ENCODE peak calls at places on chromosomes 3 and 15, in eight cellular contexts. One of them, this sample, is unnamed.

GRCh38 chr3:178672263-178672662 is 136.0 kb downstream of the KCNMB2 start:
- DNase-seq in stimulated activated naive CD8-positive, alpha-beta T cell treated with anti-CD3 and anti-CD28 coated beads, Interleukin-15, Interleukin-2, amounts not matched to agents 100 U/mL and 50 U/mL, for 24 hours: no peak
- DNase-seq in T-helper 9 cell: no peak
- DNase-seq in A172: no peak
- DNase-seq in C1 segment of cervical spinal cord: no peak
- DNase-seq in HT1080: peak
- DNase-seq in activated T-cell treated with anti-CD3 and anti-CD28 coated beads for 1 hour: no peak
- DNase-seq in thyroid gland: no peak
- DNase-seq in this sample: no peak

GRCh38 chr3:138774529-138775253 is 60.0 kb downstream of the PIK3CB start:
- DNase-seq in stimulated activated naive CD8-positive, alpha-beta T cell treated with anti-CD3 and anti-CD28 coated beads, Interleukin-15, Interleukin-2, amounts not matched to agents 100 U/mL and 50 U/mL, for 24 hours: peak
- DNase-seq in T-helper 9 cell: no peak
- DNase-seq in A172: peak
- DNase-seq in C1 segment of cervical spinal cord: no peak
- DNase-seq in HT1080: peak
- DNase-seq in activated T-cell treated with anti-CD3 and anti-CD28 coated beads for 1 hour: no peak
- DNase-seq in thyroid gland: peak
- DNase-seq in this sample: no peak

GRCh38 chr3:188165596-188165995 is 11.6 kb downstream of the LPP start:
- DNase-seq in stimulated activated naive CD8-positive, alpha-beta T cell treated with anti-CD3 and anti-CD28 coated beads, Interleukin-15, Interleukin-2, amounts not matched to agents 100 U/mL and 50 U/mL, for 24 hours: peak
- DNase-seq in T-helper 9 cell: no peak
- DNase-seq in A172: no peak
- DNase-seq in C1 segment of cervical spinal cord: no peak
- DNase-seq in HT1080: no peak
- DNase-seq in activated T-cell treated with anti-CD3 and anti-CD28 coated beads for 1 hour: no peak
- DNase-seq in thyroid gland: no peak
- DNase-seq in this sample: no peak

GRCh38 chr3:23474580-23475357 is 271.6 kb downstream of the UBE2E2 start:
- DNase-seq in stimulated activated naive CD8-positive, alpha-beta T cell treated with anti-CD3 and anti-CD28 coated beads, Interleukin-15, Interleukin-2, amounts not matched to agents 100 U/mL and 50 U/mL, for 24 hours: no peak
- DNase-seq in T-helper 9 cell: no peak
- DNase-seq in A172: peak
- DNase-seq in C1 segment of cervical spinal cord: no peak
- DNase-seq in HT1080: peak
- DNase-seq in activated T-cell treated with anti-CD3 and anti-CD28 coated beads for 1 hour: no peak
- DNase-seq in thyroid gland: no peak
- DNase-seq in this sample: no peak

GRCh38 chr3:69740103-69741021 is 1.1 kb downstream of the MITF start:
- DNase-seq in stimulated activated naive CD8-positive, alpha-beta T cell treated with anti-CD3 and anti-CD28 coated beads, Interleukin-15, Interleukin-2, amounts not matched to agents 100 U/mL and 50 U/mL, for 24 hours: no peak
- DNase-seq in T-helper 9 cell: no peak
- DNase-seq in A172: no peak
- DNase-seq in C1 segment of cervical spinal cord: no peak
- DNase-seq in HT1080: no peak
- DNase-seq in activated T-cell treated with anti-CD3 and anti-CD28 coated beads for 1 hour: no peak
- DNase-seq in thyroid gland: peak
- DNase-seq in this sample: no peak

GRCh38 chr3:135452881-135453280 is 512.6 kb upstream of the PPP2R3A start:
- DNase-seq in stimulated activated naive CD8-positive, alpha-beta T cell treated with anti-CD3 and anti-CD28 coated beads, Interleukin-15, Interleukin-2, amounts not matched to agents 100 U/mL and 50 U/mL, for 24 hours: no peak
- DNase-seq in T-helper 9 cell: no peak
- DNase-seq in A172: no peak
- DNase-seq in C1 segment of cervical spinal cord: no peak
- DNase-seq in HT1080: no peak
- DNase-seq in activated T-cell treated with anti-CD3 and anti-CD28 coated beads for 1 hour: no peak
- DNase-seq in thyroid gland: peak
- DNase-seq in this sample: no peak

GRCh38 chr3:135667061-135667460 is 298.5 kb upstream of the PPP2R3A start:
- DNase-seq in stimulated activated naive CD8-positive, alpha-beta T cell treated with anti-CD3 and anti-CD28 coated beads, Interleukin-15, Interleukin-2, amounts not matched to agents 100 U/mL and 50 U/mL, for 24 hours: no peak
- DNase-seq in T-helper 9 cell: no peak
- DNase-seq in A172: no peak
- DNase-seq in C1 segment of cervical spinal cord: no peak
- DNase-seq in HT1080: no peak
- DNase-seq in activated T-cell treated with anti-CD3 and anti-CD28 coated beads for 1 hour: no peak
- DNase-seq in thyroid gland: no peak
- DNase-seq in this sample: no peak

GRCh38 chr3:65914032-65914739 is 124.5 kb downstream of the MAGI1 start:
- DNase-seq in stimulated activated naive CD8-positive, alpha-beta T cell treated with anti-CD3 and anti-CD28 coated beads, Interleukin-15, Interleukin-2, amounts not matched to agents 100 U/mL and 50 U/mL, for 24 hours: no peak
- DNase-seq in T-helper 9 cell: no peak
- DNase-seq in A172: no peak
- DNase-seq in C1 segment of cervical spinal cord: no peak
- DNase-seq in HT1080: no peak
- DNase-seq in activated T-cell treated with anti-CD3 and anti-CD28 coated beads for 1 hour: no peak
- DNase-seq in thyroid gland: no peak
- DNase-seq in this sample: no peak

GRCh38 chr3:78858165-78858564 is 909.6 kb downstream of the ROBO1 start:
- DNase-seq in stimulated activated naive CD8-positive, alpha-beta T cell treated with anti-CD3 and anti-CD28 coated beads, Interleukin-15, Interleukin-2, amounts not matched to agents 100 U/mL and 50 U/mL, for 24 hours: no peak
- DNase-seq in T-helper 9 cell: no peak
- DNase-seq in A172: peak
- DNase-seq in C1 segment of cervical spinal cord: no peak
- DNase-seq in HT1080: peak
- DNase-seq in activated T-cell treated with anti-CD3 and anti-CD28 coated beads for 1 hour: no peak
- DNase-seq in thyroid gland: no peak
- DNase-seq in this sample: no peak

GRCh38 chr3:97971679-97972567 is at the start of gene RIOX2:
- DNase-seq in stimulated activated naive CD8-positive, alpha-beta T cell treated with anti-CD3 and anti-CD28 coated beads, Interleukin-15, Interleukin-2, amounts not matched to agents 100 U/mL and 50 U/mL, for 24 hours: peak
- DNase-seq in T-helper 9 cell: peak
- DNase-seq in A172: peak
- DNase-seq in C1 segment of cervical spinal cord: peak
- DNase-seq in HT1080: peak
- DNase-seq in activated T-cell treated with anti-CD3 and anti-CD28 coated beads for 1 hour: peak
- DNase-seq in thyroid gland: peak
- DNase-seq in this sample: peak

GRCh38 chr3:104831076-104831475 is 535.6 kb upstream of the ALCAM start:
- DNase-seq in stimulated activated naive CD8-positive, alpha-beta T cell treated with anti-CD3 and anti-CD28 coated beads, Interleukin-15, Interleukin-2, amounts not matched to agents 100 U/mL and 50 U/mL, for 24 hours: no peak
- DNase-seq in T-helper 9 cell: no peak
- DNase-seq in A172: no peak
- DNase-seq in C1 segment of cervical spinal cord: no peak
- DNase-seq in HT1080: no peak
- DNase-seq in activated T-cell treated with anti-CD3 and anti-CD28 coated beads for 1 hour: no peak
- DNase-seq in thyroid gland: no peak
- DNase-seq in this sample: no peak

GRCh38 chr15:68113273-68113672 is 59.2 kb downstream of the PIAS1 start:
- DNase-seq in stimulated activated naive CD8-positive, alpha-beta T cell treated with anti-CD3 and anti-CD28 coated beads, Interleukin-15, Interleukin-2, amounts not matched to agents 100 U/mL and 50 U/mL, for 24 hours: no peak
- DNase-seq in T-helper 9 cell: no peak
- DNase-seq in A172: no peak
- DNase-seq in C1 segment of cervical spinal cord: no peak
- DNase-seq in HT1080: no peak
- DNase-seq in activated T-cell treated with anti-CD3 and anti-CD28 coated beads for 1 hour: no peak
- DNase-seq in thyroid gland: no peak
- DNase-seq in this sample: no peak

GRCh38 chr3:186284661-186285060 is 77.4 kb downstream of the DGKG start:
- DNase-seq in stimulated activated naive CD8-positive, alpha-beta T cell treated with anti-CD3 and anti-CD28 coated beads, Interleukin-15, Interleukin-2, amounts not matched to agents 100 U/mL and 50 U/mL, for 24 hours: no peak
- DNase-seq in T-helper 9 cell: no peak
- DNase-seq in A172: no peak
- DNase-seq in C1 segment of cervical spinal cord: no peak
- DNase-seq in HT1080: no peak
- DNase-seq in activated T-cell treated with anti-CD3 and anti-CD28 coated beads for 1 hour: no peak
- DNase-seq in thyroid gland: no peak
- DNase-seq in this sample: no peak

GRCh38 chr3:44803298-44803697 is 41.7 kb downstream of the KIF15 start:
- DNase-seq in stimulated activated naive CD8-positive, alpha-beta T cell treated with anti-CD3 and anti-CD28 coated beads, Interleukin-15, Interleukin-2, amounts not matched to agents 100 U/mL and 50 U/mL, for 24 hours: no peak
- DNase-seq in T-helper 9 cell: no peak
- DNase-seq in A172: no peak
- DNase-seq in C1 segment of cervical spinal cord: no peak
- DNase-seq in HT1080: no peak
- DNase-seq in activated T-cell treated with anti-CD3 and anti-CD28 coated beads for 1 hour: no peak
- DNase-seq in thyroid gland: no peak
- DNase-seq in this sample: no peak

GRCh38 chr3:14282706-14283075 is 104.1 kb downstream of the LSM3 start:
- DNase-seq in stimulated activated naive CD8-positive, alpha-beta T cell treated with anti-CD3 and anti-CD28 coated beads, Interleukin-15, Interleukin-2, amounts not matched to agents 100 U/mL and 50 U/mL, for 24 hours: no peak
- DNase-seq in T-helper 9 cell: no peak
- DNase-seq in A172: no peak
- DNase-seq in C1 segment of cervical spinal cord: no peak
- DNase-seq in HT1080: no peak
- DNase-seq in activated T-cell treated with anti-CD3 and anti-CD28 coated beads for 1 hour: no peak
- DNase-seq in thyroid gland: no peak
- DNase-seq in this sample: no peak

GRCh38 chr3:132218817-132219390 is 98.3 kb upstream of the ACP3 start:
- DNase-seq in stimulated activated naive CD8-positive, alpha-beta T cell treated with anti-CD3 and anti-CD28 coated beads, Interleukin-15, Interleukin-2, amounts not matched to agents 100 U/mL and 50 U/mL, for 24 hours: no peak
- DNase-seq in T-helper 9 cell: no peak
- DNase-seq in A172: no peak
- DNase-seq in C1 segment of cervical spinal cord: no peak
- DNase-seq in HT1080: no peak
- DNase-seq in activated T-cell treated with anti-CD3 and anti-CD28 coated beads for 1 hour: no peak
- DNase-seq in thyroid gland: no peak
- DNase-seq in this sample: no peak

GRCh38 chr15:91694131-91694828 is 159.2 kb upstream of the SLCO3A1 start:
- DNase-seq in stimulated activated naive CD8-positive, alpha-beta T cell treated with anti-CD3 and anti-CD28 coated beads, Interleukin-15, Interleukin-2, amounts not matched to agents 100 U/mL and 50 U/mL, for 24 hours: no peak
- DNase-seq in T-helper 9 cell: no peak
- DNase-seq in A172: no peak
- DNase-seq in C1 segment of cervical spinal cord: no peak
- DNase-seq in HT1080: no peak
- DNase-seq in activated T-cell treated with anti-CD3 and anti-CD28 coated beads for 1 hour: no peak
- DNase-seq in thyroid gland: peak
- DNase-seq in this sample: peak

This sample was measured in left ventricle myocardium inferior.